ENCODE peak calls at places on chromosomes 7 and 10, in four cellular contexts. S is GM12878, R is A549, A is upper lobe of left lung. G is an unnamed sample.

GRCh38 chr10:58280982-58281752 is 12.2 kb downstream of the CISD1 start:
- ATAC-seq in S (peak), R (no peak), A (no peak), G (no peak)

GRCh38 chr10:70068925-70069324 is 16.3 kb downstream of the MACROH2A2 start:
- ATAC-seq in S (no peak), R (no peak), A (no peak), G (no peak)

GRCh38 chr7:143185551-143185950 is 2.3 kb downstream of the TAS2R39 start:
- ATAC-seq in S (no peak), R (no peak), A (no peak), G (no peak)

GRCh38 chr7:151046603-151047573 is 1.4 kb upstream of the ASIC3 start:
- ATAC-seq in S (no peak), R (peak), A (peak), G (no peak)

GRCh38 chr7:117997862-117998825 is 124.9 kb upstream of the CTTNBP2 start:
- ATAC-seq in S (no peak), R (no peak), A (no peak), G (no peak)

GRCh38 chr10:28915989-28916588 is 238.8 kb downstream of the BAMBI start:
- ATAC-seq in S (no peak), R (no peak), A (no peak), G (no peak)

GRCh38 chr10:114876169-114876568 is 54.6 kb downstream of the FHIP2A start:
- ATAC-seq in S (peak), R (peak), A (no peak), G (no peak)

GRCh38 chr10:79562135-79562756 is 2.0 kb upstream of the SFTPA2 start:
- ATAC-seq in S (peak), R (peak), A (peak), G (peak)

GRCh38 chr7:2108501-2109250 is 124.1 kb downstream of the MAD1L1 start:
- ATAC-seq in S (no peak), R (no peak), A (no peak), G (no peak)

GRCh38 chr10:48518926-48519730 is 85.7 kb downstream of the ARHGAP22 start:
- ATAC-seq in S (peak), R (no peak), A (no peak), G (no peak)

GRCh38 chr10:49751216-49751615 is 10.9 kb downstream of the OGDHL start:
- ATAC-seq in S (no peak), R (no peak), A (no peak), G (no peak)

GRCh38 chr10:60877777-60878120 is 66.2 kb downstream of the RHOBTB1 start:
- ATAC-seq in S (no peak), R (no peak), A (no peak), G (no peak)

GRCh38 chr10:676178-676577 is 13.3 kb downstream of the DIP2C start:
- ATAC-seq in S (peak), R (no peak), A (no peak), G (no peak)

GRCh38 chr7:113824117-113824823 is 94.5 kb downstream of the PPP1R3A start:
- ATAC-seq in S (no peak), R (no peak), A (no peak), G (no peak)

DNA sequence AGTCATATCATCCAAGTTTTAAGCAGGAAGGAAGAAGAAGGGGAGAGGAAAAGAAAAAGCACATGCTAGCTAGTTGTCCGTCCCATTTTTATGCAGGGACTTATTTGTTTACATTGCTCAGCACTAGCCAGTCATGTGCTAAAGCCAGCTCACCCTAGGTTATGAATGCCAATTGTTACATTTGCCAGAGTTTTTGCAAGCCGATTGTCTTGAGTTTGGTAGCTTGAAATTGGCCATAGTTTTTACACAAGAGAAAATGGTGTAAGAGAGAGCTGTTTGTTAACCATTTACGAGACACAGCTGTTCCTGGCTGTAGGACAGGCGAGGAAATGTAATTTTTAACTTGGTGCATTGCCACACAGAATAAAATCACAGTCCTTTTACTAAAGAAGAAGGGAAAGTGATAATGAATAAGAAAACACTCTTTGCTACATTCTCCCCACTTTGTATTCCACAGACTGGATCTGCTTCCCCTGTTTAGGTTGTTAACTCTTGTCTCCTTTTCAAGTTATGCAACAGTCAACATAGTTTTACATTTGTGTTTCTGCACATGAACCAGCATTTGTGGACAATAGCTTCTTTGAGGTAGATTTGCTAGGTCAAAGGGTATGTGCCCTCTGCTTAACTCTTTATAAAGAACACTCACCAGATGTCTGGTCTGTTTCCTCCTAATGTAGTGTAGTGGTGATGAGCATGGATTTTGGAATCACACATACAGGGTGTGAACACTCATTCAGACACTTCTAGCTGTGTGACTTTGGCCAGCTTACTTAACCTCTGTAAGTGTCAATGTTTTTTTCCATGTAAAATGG is 357.2 kb downstream of the LRMDA start:
- ATAC-seq in S (no peak), R (no peak), A (peak), G (peak)
- TF ChIP-seq EP300 in S (no peak), R (no peak), A (no peak), G (no peak)

GRCh38 chr10:120979435-120980315 is 128.5 kb downstream of the WDR11 start:
- ATAC-seq in S (no peak), R (peak), A (peak), G (peak)

GRCh38 chr10:120977892-120978291 is 126.7 kb downstream of the WDR11 start:
- ATAC-seq in S (no peak), R (no peak), A (no peak), G (no peak)

GRCh38 chr10:120981601-120982381 is 130.6 kb downstream of the WDR11 start:
- ATAC-seq in S (no peak), R (no peak), A (no peak), G (no peak)

GRCh38 chr10:120980316-120980975 is 129.3 kb downstream of the WDR11 start:
- ATAC-seq in S (no peak), R (no peak), A (peak), G (no peak)

GRCh38 chr10:120978589-120979252 is 127.6 kb downstream of the WDR11 start:
- ATAC-seq in S (no peak), R (no peak), A (no peak), G (no peak)
- H3K4me3 ChIP-seq in S (no peak), R (peak), A (no peak), G (peak)

GRCh38 chr7:133827707-133828580 is 299.2 kb upstream of the LRGUK start:
- ATAC-seq in S (peak), R (no peak), A (no peak), G (no peak)
- TF ChIP-seq EP300 in S (no peak), R (no peak), A (no peak), G (no peak)

GRCh38 chr10:96313348-96313747 is 9.1 kb downstream of the DNTT start:
- ATAC-seq in S (no peak), R (no peak), A (no peak), G (no peak)

GRCh38 chr10:96310359-96310669 is 6.1 kb downstream of the DNTT start:
- ATAC-seq in S (no peak), R (no peak), A (no peak), G (no peak)

GRCh38 chr10:96306516-96306915 is 2.3 kb downstream of the DNTT start:
- ATAC-seq in S (peak), R (no peak), A (peak), G (no peak)

GRCh38 chr10:96311180-96311697 is 7.0 kb downstream of the DNTT start:
- ATAC-seq in S (no peak), R (no peak), A (no peak), G (no peak)

DNA sequence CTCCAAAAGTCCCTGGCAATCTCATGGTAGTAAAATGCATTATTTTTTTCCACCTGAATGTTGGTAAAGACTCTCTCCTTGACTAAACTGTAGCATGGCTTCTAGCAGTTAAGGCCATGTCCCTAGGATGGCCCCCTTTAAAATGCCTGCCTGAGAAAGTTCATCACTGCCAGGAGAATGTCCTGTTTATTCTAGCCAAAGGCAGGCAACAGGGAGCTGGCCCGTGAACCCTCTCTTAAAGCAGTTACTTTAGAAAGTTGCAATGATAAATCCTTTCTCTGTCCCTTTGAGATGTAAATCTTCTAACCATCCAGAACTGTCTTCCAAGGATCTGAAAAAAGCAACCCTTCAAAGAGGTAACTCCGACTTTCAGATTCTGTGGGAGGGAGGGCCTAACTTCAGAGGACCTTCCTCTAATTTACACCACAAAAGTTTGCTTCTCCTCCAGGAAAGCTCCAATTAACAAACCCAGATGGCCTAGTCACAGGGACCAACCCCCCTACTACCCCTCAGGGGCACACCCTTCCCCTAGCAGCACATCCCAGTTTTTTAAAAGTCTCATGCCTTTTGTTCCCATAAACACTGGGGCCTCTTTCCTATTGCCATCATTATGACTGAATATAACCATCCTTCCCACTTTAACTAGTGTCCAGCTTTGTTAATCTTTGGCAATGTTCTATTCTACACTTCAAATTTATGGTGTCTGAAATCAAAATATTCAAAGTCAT is 5.6 kb downstream of the DNTT start:
- ATAC-seq in S (no peak), R (no peak), A (no peak), G (no peak)
- H3K4me3 ChIP-seq in S (no peak), R (no peak), A (no peak), G (no peak)

GRCh38 chr10:13961096-13961495 is 369.6 kb downstream of the FRMD4A start:
- ATAC-seq in S (peak), R (no peak), A (peak), G (peak)
- TF ChIP-seq EP300 in S (no peak), R (no peak), A (no peak), G (no peak)

GRCh38 chr10:110502072-110502845 is 4.6 kb downstream of the DUSP5 start:
- ATAC-seq in S (no peak), R (no peak), A (no peak), G (no peak)

GRCh38 chr10:110502851-110503301 is 5.2 kb downstream of the DUSP5 start:
- ATAC-seq in S (peak), R (no peak), A (peak), G (no peak)

GRCh38 chr10:110505130-110505815 is 7.6 kb downstream of the DUSP5 start:
- ATAC-seq in S (no peak), R (no peak), A (no peak), G (no peak)

GRCh38 chr10:110503528-110504110 is 5.9 kb downstream of the DUSP5 start:
- ATAC-seq in S (no peak), R (no peak), A (no peak), G (no peak)

DNA sequence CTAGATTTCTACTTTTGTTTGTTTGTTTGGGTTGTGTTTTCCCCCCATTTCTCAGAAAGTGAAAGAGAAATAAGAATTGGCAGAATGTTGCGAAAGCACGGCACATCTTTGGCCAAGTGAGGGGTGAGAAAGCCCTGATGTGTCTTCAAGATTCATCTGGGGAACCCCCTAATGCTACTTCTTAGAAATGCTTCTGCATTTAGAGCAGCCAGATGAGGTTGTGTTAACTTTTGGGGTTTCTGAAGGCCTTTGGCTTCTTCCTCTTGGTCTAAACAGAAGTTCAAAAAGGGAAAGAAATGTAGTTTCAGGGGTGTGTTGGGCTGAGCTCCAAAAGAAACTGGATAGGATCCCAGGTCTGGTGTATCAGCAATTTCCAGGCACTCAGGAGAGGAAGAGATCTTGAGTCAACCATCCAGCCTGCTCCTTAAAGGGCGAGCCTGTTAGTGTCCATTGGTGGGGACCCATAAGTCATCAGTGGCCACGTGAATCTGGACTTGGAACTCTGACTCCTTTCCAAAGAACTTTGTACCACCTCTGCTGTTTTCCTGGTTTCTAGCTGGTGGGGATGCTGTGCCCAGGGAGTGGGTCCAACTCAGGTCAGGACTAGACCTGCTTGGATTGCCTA is 6.5 kb downstream of the DUSP5 start:
- ATAC-seq in S (peak), R (no peak), A (peak), G (peak)
- H3K4me3 ChIP-seq in S (peak), R (peak), A (no peak), G (no peak)

DNA sequence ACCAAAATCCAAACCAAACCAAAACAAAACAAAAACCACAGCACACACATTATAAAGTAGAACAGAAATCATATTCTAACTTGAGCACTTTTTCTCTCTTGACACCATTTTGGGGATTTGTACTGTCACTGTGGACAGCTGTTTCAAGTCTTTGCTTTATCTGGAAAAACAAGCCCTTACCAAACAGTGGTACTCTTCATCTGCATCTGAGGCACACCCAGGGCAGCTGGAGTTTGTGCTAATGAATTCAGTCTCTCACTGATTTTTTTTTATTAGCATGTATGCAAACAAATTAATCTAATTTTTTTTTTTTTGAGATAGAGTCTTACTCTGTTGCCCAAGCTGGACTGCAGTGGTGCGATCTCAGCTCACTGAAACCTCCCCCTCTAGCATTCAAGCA is 171.4 kb downstream of the RAPGEF5 start:
- ATAC-seq in S (no peak), R (no peak), A (no peak), G (no peak)
- TF ChIP-seq EP300 in S (no peak), R (no peak), A (no peak), G (no peak)

GRCh38 chr10:22477365-22478287 is 132.3 kb downstream of the SPAG6 start:
- ATAC-seq in S (no peak), R (no peak), A (no peak), G (no peak)

GRCh38 chr10:22473459-22473858 is 128.2 kb downstream of the SPAG6 start:
- ATAC-seq in S (no peak), R (no peak), A (no peak), G (no peak)

GRCh38 chr10:22475857-22476600 is 130.7 kb downstream of the SPAG6 start:
- ATAC-seq in S (peak), R (peak), A (peak), G (no peak)

GRCh38 chr10:22476601-22477364 is 131.5 kb downstream of the SPAG6 start:
- ATAC-seq in S (no peak), R (no peak), A (no peak), G (no peak)

GRCh38 chr10:22475527-22475856 is 130.2 kb downstream of the SPAG6 start:
- ATAC-seq in S (no peak), R (peak), A (no peak), G (no peak)
- H3K4me3 ChIP-seq in S (peak), R (peak), A (no peak), G (peak)